ENCODE peak calls at places on chromosomes 16 and 17, in six cellular contexts. U is AG04449, G is 8988T, Z is amniotic stem cell, O is astrocyte of the spinal cord, X is K562. Q is an unnamed sample.

GRCh38 chr17:67629963-67630320 is 87.8 kb upstream of the NOL11 start:
- DNase-seq in U (peak; percentile 26), G (no peak), Z (peak; percentile 44), O (peak; percentile 71), X (no peak), Q (peak; percentile 83)

GRCh38 chr17:20852541-20853370 is 190.1 kb downstream of the USP22 start:
- DNase-seq in U (no peak), G (no peak), Z (no peak), O (peak; percentile 10), X (no peak), Q (no peak)

GRCh38 chr17:48250949-48251348 is 143.4 kb downstream of the SNX11 start:
- DNase-seq in U (no peak), G (no peak), Z (no peak), O (no peak), X (no peak), Q (no peak)

GRCh38 chr16:61871837-61872777 is 164.1 kb downstream of the CDH8 start:
- DNase-seq in U (no peak), G (no peak), Z (no peak), O (no peak), X (no peak), Q (no peak)

GRCh38 chr16:68762996-68763756 is 26.1 kb downstream of the CDH1 start:
- DNase-seq in U (no peak), G (no peak), Z (no peak), O (no peak), X (no peak), Q (peak; percentile 74)

GRCh38 chr16:83200005-83200779 is 573.4 kb downstream of the CDH13 start:
- DNase-seq in U (no peak), G (no peak), Z (no peak), O (peak; percentile 9), X (no peak), Q (no peak)

GRCh38 chr17:8072727-8073461 is 14.6 kb downstream of the ALOX12B start:
- DNase-seq in U (no peak), G (no peak), Z (no peak), O (no peak), X (no peak), Q (peak; percentile 30)

GRCh38 chr16:58652741-58653140 is 23.1 kb upstream of the CNOT1 start:
- DNase-seq in U (no peak), G (no peak), Z (no peak), O (no peak), X (no peak), Q (no peak)

GRCh38 chr17:20063665-20064648 is 54.8 kb downstream of the SPECC1 start:
- DNase-seq in U (peak; percentile 36), G (no peak), Z (peak; percentile 68), O (peak; percentile 85), X (no peak), Q (peak; percentile 90)

GRCh38 chr17:5011928-5012327 is 14.2 kb downstream of the KIF1C start:
- DNase-seq in U (no peak), G (no peak), Z (no peak), O (peak; percentile 45), X (no peak), Q (peak; percentile 58)

GRCh38 chr17:70366421-70366820 is 197.1 kb downstream of the KCNJ2 start:
- DNase-seq in U (no peak), G (no peak), Z (no peak), O (no peak), X (no peak), Q (no peak)

GRCh38 chr16:3954411-3954921 is 74.0 kb upstream of the CREBBP start:
- DNase-seq in U (no peak), G (no peak), Z (no peak), O (no peak), X (peak; percentile 34), Q (no peak)

GRCh38 chr17:67200727-67201301 is 44.2 kb downstream of the HELZ start:
- DNase-seq in U (no peak), G (peak; percentile 15), Z (no peak), O (no peak), X (peak; percentile 31), Q (peak; percentile 25)

GRCh38 chr17:71398706-71399620 is 721.9 kb upstream of the SOX9 start:
- DNase-seq in U (no peak), G (no peak), Z (no peak), O (peak; percentile 13), X (no peak), Q (peak; percentile 41)

GRCh38 chr16:5928476-5929055 is 831.0 kb upstream of the EEF2KMT start:
- DNase-seq in U (no peak), G (no peak), Z (no peak), O (no peak), X (no peak), Q (no peak)

GRCh38 chr17:527247-527646 is 174.6 kb upstream of the RPH3AL start:
- DNase-seq in U (no peak), G (no peak), Z (no peak), O (no peak), X (no peak), Q (no peak)

GRCh38 chr17:74268554-74268953 is 5.5 kb upstream of the DNAI2 start:
- DNase-seq in U (no peak), G (no peak), Z (no peak), O (no peak), X (no peak), Q (no peak)

GRCh38 chr17:59706900-59707181 is 389 bp downstream of the PTRH2 start:
- DNase-seq in U (no peak), G (no peak), Z (no peak), O (no peak), X (no peak), Q (no peak)

Q was measured in GM03348.